ENCODE peak calls at places on chromosome 6, in ten cellular contexts. V is upper lobe of left lung, O is small intestine, Q is hepatocyte, G is OCI-LY7, Z is mesendoderm, C is ovary, S is PC-3, T is cardiac muscle cell, W is fibroblast of lung. Y is an unnamed sample. For H3K4me1, the result is how much of the 10 kb centered on the place peaks cover.

GRCh38 chr6:152948150-152948768 is 34.6 kb downstream of the FBXO5 start:
- DNase-seq in V (no peak), O (peak), Q (peak), G (peak), Z (peak), C (no peak), S (peak), T (peak), W (peak), Y (peak)

GRCh38 chr6:113719545-113719944 is 137.6 kb upstream of the MARCKS start:
- DNase-seq in V (no peak), O (no peak), Q (no peak), G (no peak), Z (no peak), C (no peak), S (no peak), T (no peak), W (peak), Y (peak)

GRCh38 chr6:167236239-167236571 is 54.9 kb upstream of the UNC93A start:
- DNase-seq in V (no peak), O (no peak), Q (no peak), G (no peak), Z (no peak), C (no peak), S (no peak), T (no peak), W (no peak), Y (no peak)

GRCh38 chr6:41161851-41162552 is 914 bp downstream of the TREM2 start:
- DNase-seq in V (no peak), O (no peak), Q (no peak), G (no peak), Z (no peak), C (no peak), S (no peak), T (no peak), W (no peak), Y (no peak)

GRCh38 chr6:72272958-72273357 is 348.9 kb upstream of the KCNQ5 start:
- DNase-seq in V (no peak), O (no peak), Q (no peak), G (no peak), Z (no peak), C (no peak), S (no peak), T (peak), W (peak), Y (peak)

GRCh38 chr6:31899882-31900722 is 1.8 kb downstream of the ZBTB12 start:
- DNase-seq in V (no peak), O (no peak), Q (no peak), G (no peak), Z (no peak), C (no peak), S (no peak), T (no peak), W (no peak), Y (no peak)

GRCh38 chr6:100463685-100464161 is 998 bp downstream of the SIM1 start:
- DNase-seq in V (no peak), O (no peak), Q (no peak), G (no peak), Z (no peak), C (no peak), S (no peak), T (no peak), W (no peak), Y (no peak)

GRCh38 chr6:16316741-16317251 is 78.4 kb downstream of the GMPR start:
- DNase-seq in V (no peak), O (peak), Q (peak), G (peak), Z (peak), C (no peak), S (peak), T (peak), W (peak), Y (peak)

GRCh38 chr6:113825776-113826175 is 31.4 kb upstream of the MARCKS start:
- DNase-seq in V (peak), O (peak), Q (peak), G (no peak), Z (no peak), C (peak), S (no peak), T (peak), W (peak), Y (peak)

GRCh38 chr6:105442369-105442768 is 39.5 kb upstream of the PREP start:
- DNase-seq in V (no peak), O (no peak), Q (no peak), G (no peak), Z (no peak), C (no peak), S (no peak), T (no peak), W (no peak), Y (no peak)

GRCh38 chr6:34300332-34300751 is 51.5 kb upstream of the SMIM29 start:
- DNase-seq in V (peak), O (no peak), Q (no peak), G (no peak), Z (no peak), C (no peak), S (no peak), T (no peak), W (no peak), Y (no peak)

GRCh38 chr6:54899442-54899841 is 52.9 kb downstream of the FAM83B start:
- DNase-seq in V (no peak), O (no peak), Q (no peak), G (no peak), Z (no peak), C (no peak), S (no peak), T (no peak), W (no peak), Y (no peak)

GRCh38 chr6:127941228-127941627 is 40.4 kb upstream of the THEMIS start:
- DNase-seq in V (no peak), O (no peak), Q (no peak), G (no peak), Z (no peak), C (no peak), S (no peak), T (no peak), W (no peak), Y (no peak)

GRCh38 chr6:161444464-161444863 is 170.6 kb upstream of the AGPAT4 start:
- DNase-seq in V (peak), O (no peak), Q (no peak), G (no peak), Z (peak), C (peak), S (no peak), T (peak), W (peak), Y (peak)

GRCh38 chr6:96939019-96939805 is 14.7 kb downstream of the KLHL32 start:
- DNase-seq in V (no peak), O (peak), Q (no peak), G (no peak), Z (peak), C (no peak), S (peak), T (peak), W (peak), Y (peak)

GRCh38 chr6:99605911-99606669 is 543 bp upstream of the PRDM13 start:
- DNase-seq in V (no peak), O (no peak), Q (no peak), G (no peak), Z (no peak), C (no peak), S (no peak), T (no peak), W (no peak), Y (no peak)

GRCh38 chr6:25553502-25553901 is 98.5 kb upstream of the SCGN start:
- DNase-seq in V (no peak), O (no peak), Q (no peak), G (no peak), Z (no peak), C (no peak), S (no peak), T (no peak), W (peak), Y (no peak)

GRCh38 chr6:14415452-14415851 is 297.9 kb downstream of the CD83 start:
- DNase-seq in V (no peak), O (no peak), Q (no peak), G (no peak), Z (no peak), C (no peak), S (no peak), T (no peak), W (no peak), Y (no peak)

GRCh38 chr6:168704678-168705077 is 263.7 kb downstream of the SMOC2 start:
- DNase-seq in V (no peak), O (no peak), Q (no peak), G (no peak), Z (no peak), C (no peak), S (no peak), T (no peak), W (no peak), Y (no peak)

GRCh38 chr6:134750669-134751068 is 199.2 kb downstream of the ALDH8A1 start:
- DNase-seq in V (no peak), O (no peak), Q (no peak), G (no peak), Z (no peak), C (no peak), S (no peak), T (no peak), W (peak), Y (peak)

GRCh38 chr6:50610562-50610961 is 102.8 kb upstream of the TFAP2D start:
- DNase-seq in V (no peak), O (no peak), Q (no peak), G (no peak), Z (no peak), C (no peak), S (peak), T (no peak), W (no peak), Y (no peak)

GRCh38 chr6:26025894-26026832 is 61.1 kb upstream of the HFE start:
- DNase-seq in V (peak), O (peak), Q (peak), G (peak), Z (peak), C (peak), S (peak), T (peak), W (peak), Y (peak)

DNA sequence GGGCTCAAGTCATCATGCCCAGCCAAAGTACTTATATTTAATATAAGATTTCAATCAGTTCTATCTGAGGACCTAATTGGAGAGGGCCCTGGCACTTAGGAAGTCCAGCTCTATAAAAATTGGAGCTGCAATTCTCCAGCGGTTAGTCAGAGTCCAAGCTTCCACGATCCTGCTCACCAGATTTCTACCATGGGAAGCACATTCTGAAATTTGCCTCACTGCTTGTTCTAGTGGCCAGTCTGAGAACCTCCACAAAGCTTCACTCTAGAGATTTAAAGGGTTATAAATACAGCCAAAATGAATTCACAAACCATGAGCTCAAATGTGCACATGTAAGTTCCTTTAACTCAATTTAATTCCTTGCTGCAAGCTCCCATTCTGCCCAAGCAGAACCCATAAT is 33.5 kb downstream of the PNLDC1 start:
- DNase-seq in V (no peak), O (no peak), Q (no peak), G (no peak), Z (no peak), C (no peak), S (peak), T (peak), W (peak), Y (peak)
- H3K4me1 ChIP-seq in V (under half), O (under half), Q (under half), G (half or more), Z (under half), C (under half), S (under half), T (under half), W (under half), Y (under half)

GRCh38 chr6:44255848-44256247 is 1.5 kb downstream of the SLC35B2 start:
- DNase-seq in V (no peak), O (no peak), Q (no peak), G (peak), Z (no peak), C (no peak), S (no peak), T (no peak), W (no peak), Y (no peak)
- H3K4me1 ChIP-seq in V (under half), O (under half), Q (under half), G (half or more), Z (under half), C (under half), S (under half), T (under half), W (under half), Y (under half)

GRCh38 chr6:129264480-129265045 is 381.6 kb downstream of the LAMA2 start:
- DNase-seq in V (no peak), O (no peak), Q (no peak), G (no peak), Z (no peak), C (no peak), S (no peak), T (peak), W (peak), Y (peak)
- H3K4me1 ChIP-seq in V (under half), O (under half), Q (under half), G (under half), Z (under half), C (under half), S (under half), T (under half), W (under half), Y (under half)

DNA sequence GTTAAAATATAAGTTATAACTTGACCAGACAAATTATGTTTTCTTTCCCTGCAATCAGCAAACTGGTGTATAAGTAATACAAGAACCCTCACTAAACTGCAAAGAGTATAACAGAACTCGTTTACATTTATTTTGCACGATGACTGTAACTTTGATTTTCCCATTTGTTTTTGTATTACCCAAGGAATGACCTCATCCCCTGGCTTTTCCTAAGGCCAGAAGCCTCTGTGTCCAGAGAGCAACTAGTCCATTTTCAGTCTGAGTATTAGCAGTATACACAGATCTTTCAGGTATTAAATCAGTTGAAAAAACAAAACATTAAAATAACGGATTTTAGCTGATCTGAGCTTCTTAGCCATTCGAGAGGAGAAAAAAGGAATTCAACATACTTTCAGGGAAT is 17.2 kb downstream of the COL19A1 start:
- DNase-seq in V (no peak), O (no peak), Q (no peak), G (no peak), Z (no peak), C (no peak), S (no peak), T (no peak), W (no peak), Y (peak)
- H3K4me1 ChIP-seq in V (under half), O (under half), Q (under half), G (under half), Z (under half), C (under half), S (under half), T (under half), W (under half), Y (under half)

DNA sequence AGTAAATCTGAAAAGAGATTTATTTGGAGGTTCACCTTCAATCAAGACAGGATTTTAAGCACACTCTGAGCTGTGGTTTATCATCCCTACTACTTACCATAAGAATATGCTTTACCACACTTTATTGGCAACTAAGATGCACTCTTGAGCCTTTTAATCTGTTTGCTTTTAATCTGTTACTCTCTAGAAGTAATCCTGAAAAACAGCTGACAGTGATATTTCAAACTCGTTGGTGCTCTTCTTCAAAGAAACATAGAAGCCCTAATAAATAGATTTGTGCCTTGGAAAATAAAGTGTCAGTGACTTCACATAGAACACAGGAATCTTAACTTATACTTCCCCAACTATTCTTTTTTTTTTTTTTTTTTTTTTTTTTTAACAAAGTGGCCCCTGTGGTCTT is 102.9 kb downstream of the HIVEP1 start:
- DNase-seq in V (no peak), O (no peak), Q (no peak), G (no peak), Z (no peak), C (no peak), S (no peak), T (no peak), W (no peak), Y (no peak)
- H3K4me1 ChIP-seq in V (under half), O (under half), Q (under half), G (under half), Z (under half), C (under half), S (under half), T (under half), W (under half), Y (under half)

Y was measured in IMR-90.